ENCODE peak calls at places on chromosomes 12 and 14, in ten cellular contexts. One of them, this sample, is unnamed.

GRCh38 chr12:42130670-42131402 is 13.8 kb downstream of the GXYLT1 start:
- DNase-seq in iPS DF 19.7: no peak
- DNase-seq in CD8-positive, alpha-beta T cell: no peak
- DNase-seq in neural progenitor cell: no peak
- DNase-seq in activated T-cell treated with anti-CD3 and anti-CD28 coated beads for 4 hours: no peak
- DNase-seq in NAMALWA: no peak
- DNase-seq in COR-L47: no peak
- DNase-seq in GDM1: no peak
- DNase-seq in psoas muscle: peak; percentile 65
- DNase-seq in NCI-H1694 treated with DMSO at 0.1 percent for 48 hours: no peak
- DNase-seq in this sample: no peak

GRCh38 chr14:51424041-51424440 is 184.0 kb downstream of the TMX1 start:
- DNase-seq in COR-L47: no peak
- DNase-seq in CD8-positive, alpha-beta T cell: no peak
- DNase-seq in neural progenitor cell: no peak
- DNase-seq in activated T-cell treated with anti-CD3 and anti-CD28 coated beads for 4 hours: no peak
- DNase-seq in NCI-H1694 treated with DMSO at 0.1 percent for 48 hours: no peak
- DNase-seq in NAMALWA: no peak
- DNase-seq in psoas muscle: no peak
- DNase-seq in iPS DF 19.7: no peak
- DNase-seq in GDM1: no peak
- DNase-seq in this sample: no peak

GRCh38 chr12:49766115-49766455 is 24.7 kb downstream of the TMBIM6 start:
- DNase-seq in GDM1: no peak
- DNase-seq in NCI-H1694 treated with DMSO at 0.1 percent for 48 hours: no peak
- DNase-seq in NAMALWA: no peak
- DNase-seq in iPS DF 19.7: no peak
- DNase-seq in COR-L47: no peak
- DNase-seq in activated T-cell treated with anti-CD3 and anti-CD28 coated beads for 4 hours: no peak
- DNase-seq in CD8-positive, alpha-beta T cell: no peak
- DNase-seq in psoas muscle: no peak
- DNase-seq in neural progenitor cell: no peak
- DNase-seq in this sample: no peak

GRCh38 chr12:5661820-5662219 is 229.9 kb downstream of the NTF3 start:
- DNase-seq in neural progenitor cell: no peak
- DNase-seq in CD8-positive, alpha-beta T cell: no peak
- DNase-seq in activated T-cell treated with anti-CD3 and anti-CD28 coated beads for 4 hours: no peak
- DNase-seq in GDM1: no peak
- DNase-seq in psoas muscle: no peak
- DNase-seq in NCI-H1694 treated with DMSO at 0.1 percent for 48 hours: no peak
- DNase-seq in iPS DF 19.7: no peak
- DNase-seq in NAMALWA: no peak
- DNase-seq in COR-L47: no peak
- DNase-seq in this sample: no peak

GRCh38 chr14:70808023-70808401 is 1.3 kb downstream of the MAP3K9 start:
- DNase-seq in neural progenitor cell: peak; percentile 79
- DNase-seq in NCI-H1694 treated with DMSO at 0.1 percent for 48 hours: peak; percentile 31
- DNase-seq in GDM1: no peak
- DNase-seq in COR-L47: peak; percentile 24
- DNase-seq in psoas muscle: no peak
- DNase-seq in NAMALWA: peak; percentile 69
- DNase-seq in CD8-positive, alpha-beta T cell: peak; percentile 75
- DNase-seq in activated T-cell treated with anti-CD3 and anti-CD28 coated beads for 4 hours: peak; percentile 50
- DNase-seq in iPS DF 19.7: no peak
- DNase-seq in this sample: no peak

GRCh38 chr12:66036317-66036716 is 94.2 kb downstream of the LLPH start:
- DNase-seq in COR-L47: no peak
- DNase-seq in neural progenitor cell: no peak
- DNase-seq in GDM1: no peak
- DNase-seq in iPS DF 19.7: no peak
- DNase-seq in NAMALWA: no peak
- DNase-seq in psoas muscle: peak; percentile 58
- DNase-seq in activated T-cell treated with anti-CD3 and anti-CD28 coated beads for 4 hours: no peak
- DNase-seq in CD8-positive, alpha-beta T cell: no peak
- DNase-seq in NCI-H1694 treated with DMSO at 0.1 percent for 48 hours: no peak
- DNase-seq in this sample: peak; percentile 59

GRCh38 chr14:99450266-99450665 is 30.4 kb downstream of the SETD3 start:
- DNase-seq in COR-L47: no peak
- DNase-seq in NAMALWA: no peak
- DNase-seq in neural progenitor cell: no peak
- DNase-seq in CD8-positive, alpha-beta T cell: no peak
- DNase-seq in iPS DF 19.7: no peak
- DNase-seq in psoas muscle: no peak
- DNase-seq in activated T-cell treated with anti-CD3 and anti-CD28 coated beads for 4 hours: no peak
- DNase-seq in GDM1: no peak
- DNase-seq in NCI-H1694 treated with DMSO at 0.1 percent for 48 hours: no peak
- DNase-seq in this sample: no peak

GRCh38 chr14:89401241-89401640 is 15.8 kb downstream of the FOXN3 start:
- DNase-seq in NCI-H1694 treated with DMSO at 0.1 percent for 48 hours: no peak
- DNase-seq in CD8-positive, alpha-beta T cell: no peak
- DNase-seq in COR-L47: no peak
- DNase-seq in GDM1: no peak
- DNase-seq in iPS DF 19.7: no peak
- DNase-seq in neural progenitor cell: no peak
- DNase-seq in psoas muscle: no peak
- DNase-seq in NAMALWA: no peak
- DNase-seq in activated T-cell treated with anti-CD3 and anti-CD28 coated beads for 4 hours: no peak
- DNase-seq in this sample: no peak

GRCh38 chr12:7856516-7856915 is 16.2 kb downstream of the SLC2A14 start:
- DNase-seq in NCI-H1694 treated with DMSO at 0.1 percent for 48 hours: no peak
- DNase-seq in COR-L47: no peak
- DNase-seq in psoas muscle: no peak
- DNase-seq in activated T-cell treated with anti-CD3 and anti-CD28 coated beads for 4 hours: no peak
- DNase-seq in CD8-positive, alpha-beta T cell: no peak
- DNase-seq in neural progenitor cell: no peak
- DNase-seq in iPS DF 19.7: no peak
- DNase-seq in GDM1: no peak
- DNase-seq in NAMALWA: no peak
- DNase-seq in this sample: no peak

GRCh38 chr14:77059276-77059934 is 30.9 kb upstream of the IRF2BPL start:
- DNase-seq in GDM1: no peak
- DNase-seq in psoas muscle: peak; percentile 75
- DNase-seq in NCI-H1694 treated with DMSO at 0.1 percent for 48 hours: no peak
- DNase-seq in neural progenitor cell: peak; percentile 34
- DNase-seq in iPS DF 19.7: peak; percentile 75
- DNase-seq in NAMALWA: no peak
- DNase-seq in CD8-positive, alpha-beta T cell: no peak
- DNase-seq in activated T-cell treated with anti-CD3 and anti-CD28 coated beads for 4 hours: no peak
- DNase-seq in COR-L47: peak; percentile 31
- DNase-seq in this sample: no peak

GRCh38 chr12:130804216-130804615 is 34.8 kb downstream of the STX2 start:
- DNase-seq in neural progenitor cell: no peak
- DNase-seq in iPS DF 19.7: no peak
- DNase-seq in COR-L47: no peak
- DNase-seq in CD8-positive, alpha-beta T cell: no peak
- DNase-seq in NAMALWA: no peak
- DNase-seq in GDM1: no peak
- DNase-seq in NCI-H1694 treated with DMSO at 0.1 percent for 48 hours: no peak
- DNase-seq in psoas muscle: no peak
- DNase-seq in activated T-cell treated with anti-CD3 and anti-CD28 coated beads for 4 hours: no peak
- DNase-seq in this sample: no peak

GRCh38 chr12:2640281-2640680 is 154.5 kb upstream of the FKBP4 start:
- DNase-seq in COR-L47: no peak
- DNase-seq in neural progenitor cell: no peak
- DNase-seq in NAMALWA: no peak
- DNase-seq in NCI-H1694 treated with DMSO at 0.1 percent for 48 hours: no peak
- DNase-seq in psoas muscle: no peak
- DNase-seq in GDM1: no peak
- DNase-seq in CD8-positive, alpha-beta T cell: no peak
- DNase-seq in activated T-cell treated with anti-CD3 and anti-CD28 coated beads for 4 hours: no peak
- DNase-seq in iPS DF 19.7: no peak
- DNase-seq in this sample: peak; percentile 74

GRCh38 chr12:24133385-24133784 is 183.9 kb upstream of the SOX5 start:
- DNase-seq in iPS DF 19.7: peak; percentile 64
- DNase-seq in NCI-H1694 treated with DMSO at 0.1 percent for 48 hours: no peak
- DNase-seq in COR-L47: peak; percentile 68
- DNase-seq in CD8-positive, alpha-beta T cell: no peak
- DNase-seq in psoas muscle: no peak
- DNase-seq in neural progenitor cell: peak; percentile 76
- DNase-seq in NAMALWA: no peak
- DNase-seq in GDM1: no peak
- DNase-seq in activated T-cell treated with anti-CD3 and anti-CD28 coated beads for 4 hours: no peak
- DNase-seq in this sample: no peak